ENCODE peak calls at places on chromosome 2, in seven cellular contexts. A is germinal center; E is activated CD4-positive, alpha-beta T cell treated with anti-CD3 and anti-CD28 coated beads, Interleukin-2, amount 50 U/mL, for 24 hours; T is non-pigmented ciliary epithelial cell; F is HTR-8/SVneo; B is naive B cell; H is H4. Z is an unnamed sample.

GRCh38 chr2:36677995-36678605 is 18.4 kb upstream of the VIT start:
- DNase-seq in E (no peak), A (no peak), H (no peak), F (no peak), B (no peak), T (no peak), Z (no peak)

GRCh38 chr2:46804794-46805193 is 110.8 kb downstream of the MCFD2 start:
- DNase-seq in H (no peak), F (no peak), A (no peak), T (no peak), B (no peak), E (no peak), Z (no peak)

GRCh38 chr2:70596293-70596692 is 42.7 kb upstream of the TGFA start:
- DNase-seq in H (peak), F (peak), A (no peak), B (no peak), E (no peak), T (peak), Z (no peak)

GRCh38 chr2:67075530-67076253 is 321.4 kb upstream of the ETAA1 start:
- DNase-seq in F (no peak), E (no peak), A (no peak), B (no peak), T (no peak), H (no peak), Z (no peak)

GRCh38 chr2:62196278-62196901 is 475 bp downstream of the B3GNT2 start:
- DNase-seq in B (peak), E (peak), H (no peak), A (peak), T (no peak), F (peak), Z (no peak)

GRCh38 chr2:23637011-23637778 is 252.2 kb downstream of the KLHL29 start:
- DNase-seq in T (peak), F (peak), E (no peak), A (no peak), H (no peak), B (no peak), Z (no peak)

GRCh38 chr2:70036290-70036689 is 51.0 kb upstream of the PCBP1 start:
- DNase-seq in T (no peak), A (no peak), H (no peak), F (no peak), B (no peak), E (no peak), Z (no peak)

GRCh38 chr2:122031544-122032263 is 276.3 kb downstream of the TSN start:
- DNase-seq in F (no peak), A (no peak), T (no peak), B (no peak), H (peak), E (no peak), Z (no peak)

GRCh38 chr2:103176289-103176915 is 414.6 kb downstream of the TMEM182 start:
- DNase-seq in B (no peak), H (no peak), E (no peak), F (no peak), T (no peak), A (no peak), Z (no peak)

GRCh38 chr2:129731925-129732629 is 247.4 kb upstream of the RAB6C start:
- DNase-seq in A (no peak), B (no peak), F (no peak), H (no peak), T (no peak), E (no peak), Z (no peak)

GRCh38 chr2:113041871-113042270 is 10.8 kb downstream of the IL36B start:
- DNase-seq in H (no peak), B (no peak), T (no peak), F (no peak), A (no peak), E (no peak), Z (no peak)

GRCh38 chr2:10157293-10157692 is 34.8 kb downstream of the RRM2 start:
- DNase-seq in E (no peak), B (no peak), T (no peak), H (no peak), F (no peak), A (no peak), Z (no peak)

GRCh38 chr2:173749315-173749714 is 215.9 kb downstream of the SP3 start:
- DNase-seq in F (peak), E (no peak), B (no peak), T (no peak), H (no peak), A (no peak), Z (no peak)

GRCh38 chr2:207289295-207290018 is 123.7 kb upstream of the KLF7 start:
- DNase-seq in F (no peak), A (no peak), H (no peak), B (no peak), E (no peak), T (no peak), Z (no peak)

GRCh38 chr2:31294230-31294629 is 60.3 kb downstream of the EHD3 start:
- DNase-seq in A (no peak), F (no peak), H (no peak), B (no peak), E (no peak), T (no peak), Z (no peak)

GRCh38 chr2:137800386-137800785 is 163.9 kb upstream of the HNMT start:
- DNase-seq in A (no peak), B (no peak), H (no peak), F (no peak), E (no peak), T (no peak), Z (no peak)

GRCh38 chr2:42298996-42299754 is 61.8 kb downstream of the COX7A2L start:
- DNase-seq in H (no peak), T (no peak), F (no peak), A (no peak), E (no peak), B (no peak), Z (no peak)

GRCh38 chr2:16665746-16666452 is at the start of gene CYRIA:
- DNase-seq in T (no peak), E (peak), A (peak), H (no peak), F (no peak), B (peak), Z (no peak)

GRCh38 chr2:52862801-52863200 is 904.8 kb upstream of the CHAC2 start:
- DNase-seq in H (no peak), B (no peak), F (no peak), E (no peak), T (peak), A (no peak), Z (no peak)

GRCh38 chr2:128638741-128639477 is 320.2 kb upstream of the HS6ST1 start:
- DNase-seq in F (no peak), H (peak), E (no peak), T (no peak), A (no peak), B (no peak), Z (no peak)

GRCh38 chr2:167981945-167982344 is 265.4 kb downstream of the STK39 start:
- DNase-seq in F (no peak), E (no peak), T (no peak), H (no peak), A (no peak), B (no peak), Z (no peak)

GRCh38 chr2:241817126-241817820 is 8.3 kb downstream of the NEU4 start:
- DNase-seq in F (no peak), E (no peak), A (no peak), H (no peak), B (no peak), T (no peak), Z (no peak)

GRCh38 chr2:219142329-219142728 is 18.3 kb downstream of the NHEJ1 start:
- DNase-seq in A (no peak), F (peak), B (no peak), H (peak), T (no peak), E (no peak), Z (no peak)

GRCh38 chr2:40658917-40659316 is 207.0 kb upstream of the SLC8A1 start:
- DNase-seq in T (no peak), E (no peak), H (no peak), B (no peak), A (no peak), F (peak), Z (no peak)

Z was measured in NCI-H187 treated with DMSO at 0.1 percent for 48 hours.